ENCODE peak calls at places on chromosomes 16 and 17, in four cellular contexts. One of them, this sample, is unnamed.

GRCh38 chr17:1746975-1747543 is 4.4 kb downstream of the SERPINF2 start:
- DNase-seq in A549: no peak
- DNase-seq in IMR-90: no peak
- DNase-seq in GM12878: no peak
- DNase-seq in this sample: no peak

GRCh38 chr17:77829871-77830799 is 128.4 kb upstream of the TNRC6C start:
- DNase-seq in IMR-90: peak
- DNase-seq in GM12878: no peak
- DNase-seq in A549: no peak
- DNase-seq in this sample: peak

GRCh38 chr17:71398706-71399620 is 721.9 kb upstream of the SOX9 start:
- DNase-seq in IMR-90: no peak
- DNase-seq in GM12878: no peak
- DNase-seq in A549: no peak
- DNase-seq in this sample: no peak

GRCh38 chr16:78844028-78844427 is 744.6 kb downstream of the WWOX start:
- DNase-seq in IMR-90: no peak
- DNase-seq in GM12878: no peak
- DNase-seq in A549: no peak
- DNase-seq in this sample: no peak

GRCh38 chr17:30476726-30477082 is 504 bp upstream of the GOSR1 start:
- DNase-seq in GM12878: no peak
- DNase-seq in A549: no peak
- DNase-seq in IMR-90: peak
- DNase-seq in this sample: peak

GRCh38 chr17:39114744-39115534 is 36.5 kb downstream of the PLXDC1 start:
- DNase-seq in IMR-90: peak
- DNase-seq in A549: no peak
- DNase-seq in GM12878: no peak
- DNase-seq in this sample: peak

GRCh38 chr17:46979023-46979870 is at the start of gene RPRML:
- DNase-seq in A549: peak
- DNase-seq in IMR-90: no peak
- DNase-seq in GM12878: no peak
- DNase-seq in this sample: peak

GRCh38 chr17:50050431-50051032 is 5.4 kb upstream of the ITGA3 start:
- DNase-seq in IMR-90: no peak
- DNase-seq in A549: no peak
- DNase-seq in GM12878: no peak
- DNase-seq in this sample: no peak

GRCh38 chr17:20306924-20307323 is 160.4 kb downstream of the LGALS9B start:
- DNase-seq in A549: no peak
- DNase-seq in GM12878: no peak
- DNase-seq in IMR-90: no peak
- DNase-seq in this sample: no peak

GRCh38 chr17:37506678-37507077 is 17.0 kb downstream of the DUSP14 start:
- DNase-seq in A549: peak
- DNase-seq in GM12878: no peak
- DNase-seq in IMR-90: peak
- DNase-seq in this sample: peak

GRCh38 chr17:57404073-57404472 is 147.8 kb downstream of the MSI2 start:
- DNase-seq in IMR-90: no peak
- DNase-seq in GM12878: no peak
- DNase-seq in A549: peak
- DNase-seq in this sample: no peak

DNA sequence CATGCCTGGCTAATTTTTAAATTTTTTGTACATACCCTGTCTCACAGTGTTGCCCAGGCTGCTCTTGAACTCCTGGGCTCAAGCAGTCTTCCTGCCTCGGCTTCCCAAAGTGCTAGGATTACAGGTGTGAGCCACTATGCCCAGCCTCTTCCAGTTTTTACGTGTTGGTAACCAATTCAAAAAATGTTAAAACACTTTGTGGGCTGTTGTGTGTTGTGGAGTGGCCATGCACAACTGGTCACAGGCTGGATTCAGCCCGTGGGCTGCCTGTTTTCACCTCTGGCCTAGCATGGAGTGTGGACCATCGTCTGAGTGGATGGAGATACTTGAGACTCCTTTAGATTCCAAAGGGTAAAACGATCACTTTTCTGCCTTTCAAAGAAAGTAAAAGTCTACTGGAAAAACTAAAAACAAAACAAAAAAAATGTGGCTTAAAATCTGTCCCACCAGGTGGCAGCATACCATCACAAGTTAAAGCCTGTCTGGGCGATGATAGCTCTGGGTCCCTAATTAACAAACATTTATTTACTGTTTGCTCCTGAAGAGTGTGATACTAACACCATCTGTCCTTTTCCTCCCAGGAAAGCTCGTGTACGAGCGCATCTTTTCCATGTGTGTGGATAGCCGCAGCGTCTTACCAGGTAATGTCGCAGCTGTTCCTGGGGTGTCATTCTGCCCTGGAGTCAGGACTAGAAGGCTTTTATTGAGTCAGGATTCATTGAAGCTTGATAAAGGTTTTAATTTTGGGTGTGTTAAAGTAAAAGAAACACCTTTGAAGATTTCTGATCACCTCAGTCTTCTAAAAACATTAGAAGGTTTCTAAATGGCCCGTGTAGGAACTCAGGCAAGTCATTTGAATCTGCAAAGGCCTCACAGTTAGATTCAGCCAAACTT is 45.8 kb downstream of the VPS35L start:
- DNase-seq in GM12878: no peak
- DNase-seq in A549: peak
- DNase-seq in IMR-90: peak
- DNase-seq in this sample: peak
- TF ChIP-seq ELK1 in GM12878: no peak
- TF ChIP-seq ELK1 in A549: no peak
- TF ChIP-seq ELK1 in IMR-90: no peak
- TF ChIP-seq ELK1 in this sample: no peak

DNA sequence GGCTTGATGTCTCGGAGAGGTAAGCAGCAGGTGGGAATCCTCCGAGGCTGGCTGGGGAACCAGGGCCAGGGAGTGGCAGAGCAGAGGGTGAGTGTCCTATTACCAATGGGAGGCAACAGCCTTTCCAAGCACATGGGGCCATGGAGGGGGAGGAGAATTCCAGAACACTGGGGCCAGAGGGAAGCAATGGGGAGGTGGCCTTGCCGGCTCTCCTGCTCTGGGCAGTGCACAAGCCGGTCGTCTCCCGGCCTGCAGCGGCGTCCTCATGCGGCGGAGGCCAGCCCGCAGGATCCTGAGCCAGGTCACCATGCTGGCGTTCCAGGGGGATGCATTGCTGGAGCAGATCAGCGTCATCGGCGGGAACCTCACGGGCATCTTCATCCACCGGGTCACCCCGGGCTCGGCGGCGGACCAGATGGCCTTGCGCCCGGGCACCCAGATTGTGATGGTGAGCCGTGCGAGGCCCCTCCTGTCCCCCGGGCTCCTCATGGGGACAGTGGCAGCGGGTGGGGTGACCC is 21.9 kb downstream of the SGSH start:
- DNase-seq in IMR-90: no peak
- DNase-seq in GM12878: no peak
- DNase-seq in A549: no peak
- DNase-seq in this sample: no peak
- TF ChIP-seq ELK1 in IMR-90: no peak
- TF ChIP-seq ELK1 in GM12878: no peak
- TF ChIP-seq ELK1 in A549: no peak
- TF ChIP-seq ELK1 in this sample: no peak

GRCh38 chr16:81836279-81837054 is 57.4 kb downstream of the PLCG2 start:
- DNase-seq in GM12878: peak
- DNase-seq in IMR-90: no peak
- DNase-seq in A549: no peak
- DNase-seq in this sample: no peak
- TF ChIP-seq ELK1 in GM12878: no peak
- TF ChIP-seq ELK1 in IMR-90: no peak
- TF ChIP-seq ELK1 in A549: no peak
- TF ChIP-seq ELK1 in this sample: no peak

GRCh38 chr16:30006659-30007377 is 4.0 kb downstream of the DOC2A start:
- DNase-seq in GM12878: no peak
- DNase-seq in A549: no peak
- DNase-seq in IMR-90: no peak
- DNase-seq in this sample: no peak

GRCh38 chr16:30005341-30006094 is 5.3 kb downstream of the DOC2A start:
- DNase-seq in GM12878: no peak
- DNase-seq in IMR-90: peak
- DNase-seq in A549: peak
- DNase-seq in this sample: peak

GRCh38 chr16:30006095-30006473 is 4.7 kb downstream of the DOC2A start:
- DNase-seq in IMR-90: no peak
- DNase-seq in A549: no peak
- DNase-seq in GM12878: no peak
- DNase-seq in this sample: no peak

GRCh38 chr16:30009085-30009862 is 1.6 kb downstream of the DOC2A start:
- DNase-seq in A549: no peak
- DNase-seq in GM12878: no peak
- DNase-seq in IMR-90: no peak
- DNase-seq in this sample: no peak

GRCh38 chr16:30007378-30007895 is 3.4 kb downstream of the DOC2A start:
- DNase-seq in A549: no peak
- DNase-seq in GM12878: no peak
- DNase-seq in IMR-90: no peak
- DNase-seq in this sample: no peak
- TF ChIP-seq ELK1 in A549: no peak
- TF ChIP-seq ELK1 in GM12878: no peak
- TF ChIP-seq ELK1 in IMR-90: no peak
- TF ChIP-seq ELK1 in this sample: no peak

GRCh38 chr16:52497067-52497816 is 49.7 kb downstream of the TOX3 start:
- DNase-seq in IMR-90: no peak
- DNase-seq in A549: no peak
- DNase-seq in GM12878: no peak
- DNase-seq in this sample: no peak

GRCh38 chr16:52496051-52496876 is 50.7 kb downstream of the TOX3 start:
- DNase-seq in GM12878: no peak
- DNase-seq in A549: no peak
- DNase-seq in IMR-90: no peak
- DNase-seq in this sample: no peak

GRCh38 chr16:52492789-52493357 is 54.1 kb downstream of the TOX3 start:
- DNase-seq in IMR-90: no peak
- DNase-seq in GM12878: peak
- DNase-seq in A549: no peak
- DNase-seq in this sample: no peak

GRCh38 chr16:52494145-52494544 is 52.8 kb downstream of the TOX3 start:
- DNase-seq in A549: no peak
- DNase-seq in GM12878: no peak
- DNase-seq in IMR-90: no peak
- DNase-seq in this sample: no peak

DNA sequence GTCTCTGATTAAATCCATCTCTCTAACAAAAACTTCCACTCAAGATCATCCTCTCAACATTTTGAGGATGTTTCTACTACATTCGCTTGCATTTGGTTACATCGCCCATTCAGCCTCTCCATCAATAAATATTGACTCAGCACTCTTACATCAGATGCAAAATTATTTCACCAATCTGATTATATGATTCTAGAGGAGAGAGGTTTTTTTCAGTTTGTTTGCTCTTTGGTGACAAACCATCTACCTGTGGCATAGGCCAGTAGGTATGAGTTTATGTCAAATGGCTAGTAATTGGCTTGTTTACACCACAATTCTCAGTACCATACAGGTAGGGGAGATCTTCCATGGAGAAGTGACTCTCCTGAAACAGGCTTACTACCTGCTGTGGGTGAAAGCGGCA is 52.3 kb downstream of the TOX3 start:
- DNase-seq in A549: no peak
- DNase-seq in GM12878: no peak
- DNase-seq in IMR-90: no peak
- DNase-seq in this sample: no peak
- TF ChIP-seq ELK1 in A549: no peak
- TF ChIP-seq ELK1 in GM12878: no peak
- TF ChIP-seq ELK1 in IMR-90: no peak
- TF ChIP-seq ELK1 in this sample: no peak

GRCh38 chr17:74773414-74773813 is 2.7 kb downstream of the NAT9 start:
- DNase-seq in GM12878: no peak
- DNase-seq in A549: no peak
- DNase-seq in IMR-90: no peak
- DNase-seq in this sample: no peak
- TF ChIP-seq ELK1 in GM12878: no peak
- TF ChIP-seq ELK1 in A549: no peak
- TF ChIP-seq ELK1 in IMR-90: no peak
- TF ChIP-seq ELK1 in this sample: no peak

GRCh38 chr16:2056077-2056476 is 8.3 kb downstream of the TSC2 start:
- DNase-seq in IMR-90: no peak
- DNase-seq in GM12878: no peak
- DNase-seq in A549: no peak
- DNase-seq in this sample: no peak

GRCh38 chr16:2057438-2057837 is 9.7 kb downstream of the TSC2 start:
- DNase-seq in GM12878: no peak
- DNase-seq in A549: no peak
- DNase-seq in IMR-90: no peak
- DNase-seq in this sample: no peak

GRCh38 chr16:2054543-2055245 is 6.9 kb downstream of the TSC2 start:
- DNase-seq in A549: no peak
- DNase-seq in IMR-90: no peak
- DNase-seq in GM12878: no peak
- DNase-seq in this sample: no peak

GRCh38 chr16:2058901-2059300 is 11.1 kb downstream of the TSC2 start:
- DNase-seq in A549: no peak
- DNase-seq in IMR-90: no peak
- DNase-seq in GM12878: no peak
- DNase-seq in this sample: no peak

DNA sequence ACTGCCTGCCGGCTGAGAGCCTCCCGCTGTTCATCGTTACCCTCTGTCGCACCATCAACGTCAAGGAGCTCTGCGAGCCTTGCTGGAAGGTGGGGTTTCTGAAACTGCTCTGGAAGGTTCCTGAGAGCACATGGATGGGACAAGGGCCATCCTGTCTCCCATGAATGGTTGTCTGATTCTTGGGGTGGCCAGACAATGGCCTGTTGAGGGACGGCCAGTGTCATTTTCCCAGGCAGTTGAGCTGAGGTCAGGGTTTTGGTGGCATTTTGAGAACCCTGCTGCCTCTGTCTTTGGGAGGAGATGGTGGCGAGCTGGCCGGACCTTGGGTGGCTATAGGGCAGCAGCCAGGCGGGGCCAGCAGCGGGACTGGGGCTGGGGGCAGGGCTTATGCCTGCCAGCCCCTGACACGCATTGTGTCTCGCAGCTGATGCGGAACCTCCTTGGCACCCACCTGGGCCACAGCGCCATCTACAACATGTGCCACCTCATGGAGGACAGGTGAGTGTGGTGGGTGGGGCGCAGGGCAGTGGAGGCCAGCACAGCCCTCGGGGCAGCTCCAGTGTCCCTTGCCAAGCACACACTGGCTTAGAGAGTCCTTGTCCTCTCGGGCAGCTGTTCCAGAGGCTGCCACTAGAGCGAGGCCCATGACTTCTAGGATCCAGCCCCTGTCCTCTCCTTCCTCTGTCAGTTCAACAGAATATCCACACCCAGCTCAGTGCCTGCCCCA is 9.1 kb downstream of the TSC2 start:
- DNase-seq in IMR-90: no peak
- DNase-seq in GM12878: no peak
- DNase-seq in A549: no peak
- DNase-seq in this sample: peak
- TF ChIP-seq ELK1 in IMR-90: no peak
- TF ChIP-seq ELK1 in GM12878: no peak
- TF ChIP-seq ELK1 in A549: no peak
- TF ChIP-seq ELK1 in this sample: no peak